ENCODE peak calls at places on chromosomes 5 and 9, in ten cellular contexts. F is transverse colon, C is ovary, V is heart left ventricle, O is uterus, K is stomach, W is GM12891, Z is adrenal gland, E is sigmoid colon, B is upper lobe of left lung. L is an unnamed sample.

GRCh38 chr5:45484781-45485180 is 211.4 kb downstream of the HCN1 start:
- DNase-seq in V (no peak), W (no peak), C (no peak), K (no peak), Z (no peak), E (no peak), B (no peak), F (no peak), O (no peak), L (no peak)

GRCh38 chr5:170554566-170555267 is 50.9 kb downstream of the KCNIP1 start:
- DNase-seq in W (no peak), F (peak), Z (peak), V (no peak), O (peak), B (no peak), E (peak), C (no peak), K (no peak), L (no peak)

GRCh38 chr5:157323107-157323706 is 57.3 kb downstream of the CYFIP2 start:
- DNase-seq in E (no peak), W (no peak), C (no peak), B (no peak), Z (no peak), K (no peak), V (no peak), F (no peak), O (no peak), L (peak)

GRCh38 chr5:148267972-148268371 is 622 bp upstream of the SPINK13 start:
- DNase-seq in O (no peak), B (no peak), Z (no peak), C (no peak), E (no peak), W (no peak), K (no peak), V (no peak), F (no peak), L (no peak)

GRCh38 chr5:26388946-26389345 is 649.4 kb downstream of the CDH9 start:
- DNase-seq in O (no peak), E (no peak), V (no peak), B (no peak), C (no peak), K (no peak), F (no peak), W (no peak), Z (no peak), L (no peak)

GRCh38 chr5:69484891-69485290 is 7.7 kb upstream of the OCLN start:
- DNase-seq in E (no peak), F (no peak), V (no peak), O (no peak), K (no peak), B (no peak), Z (no peak), C (no peak), W (no peak), L (no peak)

GRCh38 chr5:169157064-169157463 is 143.9 kb downstream of the SLIT3 start:
- DNase-seq in B (no peak), W (no peak), V (no peak), E (no peak), Z (no peak), K (no peak), O (no peak), C (no peak), F (no peak), L (no peak)

GRCh38 chr5:139696167-139696893 is 48.2 kb downstream of the CXXC5 start:
- DNase-seq in V (no peak), E (peak), K (no peak), B (no peak), C (no peak), F (no peak), W (no peak), O (no peak), Z (no peak), L (peak)

GRCh38 chr5:151048526-151048925 is 28.1 kb downstream of the GPX3 start:
- DNase-seq in Z (no peak), O (no peak), V (no peak), C (no peak), E (no peak), K (no peak), W (no peak), B (no peak), F (no peak), L (no peak)

GRCh38 chr9:136678624-136679023 is 8.6 kb downstream of the AGPAT2 start:
- DNase-seq in O (no peak), F (no peak), W (no peak), C (no peak), K (no peak), Z (no peak), B (peak), E (no peak), V (no peak), L (no peak)

GRCh38 chr5:181081989-181082388 is 41.9 kb downstream of the BTNL9 start:
- DNase-seq in V (no peak), B (no peak), E (no peak), W (no peak), O (no peak), F (no peak), Z (no peak), C (no peak), K (no peak), L (no peak)
- TF ChIP-seq POLR2A in V (no peak), B (no peak), E (no peak), W (no peak), O (no peak), F (no peak), Z (no peak), C (no peak), K (no peak), L (no peak)

GRCh38 chr9:447230-448025 is 232.8 kb downstream of the DOCK8 start:
- DNase-seq in O (no peak), B (no peak), E (no peak), C (no peak), K (no peak), Z (no peak), W (peak), V (no peak), F (peak), L (peak)

GRCh38 chr9:450057-450456 is 235.4 kb downstream of the DOCK8 start:
- DNase-seq in O (no peak), F (no peak), B (no peak), W (no peak), V (no peak), K (no peak), E (no peak), Z (no peak), C (no peak), L (peak)

GRCh38 chr9:445033-445432 is 230.4 kb downstream of the DOCK8 start:
- DNase-seq in C (peak), O (no peak), Z (peak), F (no peak), B (no peak), E (peak), W (no peak), K (peak), V (peak), L (peak)

GRCh38 chr9:446074-446699 is 231.5 kb downstream of the DOCK8 start:
- DNase-seq in V (no peak), Z (no peak), O (no peak), W (no peak), E (no peak), F (no peak), K (no peak), C (no peak), B (no peak), L (no peak)

DNA sequence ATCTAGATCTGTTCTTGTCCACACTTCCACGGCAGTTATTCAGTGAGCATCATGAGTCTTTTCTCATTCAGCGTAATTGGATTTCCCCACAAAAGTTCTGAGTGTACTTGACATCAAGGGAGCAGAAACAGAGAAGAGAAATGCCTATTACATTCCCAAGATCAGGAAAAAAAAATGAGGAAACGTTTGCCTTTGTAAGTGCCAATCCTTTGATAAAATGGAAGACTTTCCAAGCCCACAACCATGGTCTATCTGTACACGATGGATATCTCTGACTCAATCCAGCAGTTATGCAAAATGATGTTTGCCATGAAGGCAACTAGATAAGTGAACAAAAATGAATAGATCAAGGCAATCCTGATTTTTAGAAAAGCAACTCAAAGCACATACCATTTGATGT is 235.9 kb downstream of the DOCK8 start:
- DNase-seq in K (no peak), B (no peak), F (no peak), Z (no peak), W (no peak), V (no peak), O (no peak), E (no peak), C (no peak), L (no peak)
- TF ChIP-seq POLR2A in K (no peak), B (no peak), F (no peak), Z (no peak), W (no peak), V (no peak), O (no peak), E (no peak), C (no peak), L (no peak)

GRCh38 chr5:73311291-73312110 is 137.1 kb downstream of the FOXD1 start:
- DNase-seq in B (no peak), W (no peak), F (no peak), K (no peak), E (no peak), Z (peak), V (no peak), O (no peak), C (no peak), L (no peak)
- TF ChIP-seq POLR2A in B (no peak), W (no peak), F (no peak), K (no peak), E (no peak), Z (no peak), V (no peak), O (no peak), C (no peak), L (no peak)

GRCh38 chr5:177351392-177352329 is at the start of gene LMAN2:
- DNase-seq in O (peak), C (peak), F (peak), V (peak), E (peak), Z (peak), B (peak), W (peak), K (peak), L (peak)
- TF ChIP-seq POLR2A in O (no peak), C (peak), F (peak), V (peak), E (peak), Z (peak), B (no peak), W (peak), K (no peak), L (peak)

GRCh38 chr9:38068866-38069628 is at the start of gene SHB:
- DNase-seq in W (peak), B (peak), V (peak), E (peak), C (peak), K (peak), Z (peak), F (peak), O (peak), L (peak)
- TF ChIP-seq POLR2A in W (no peak), B (no peak), V (peak), E (no peak), C (peak), K (no peak), Z (peak), F (peak), O (peak), L (peak)

DNA sequence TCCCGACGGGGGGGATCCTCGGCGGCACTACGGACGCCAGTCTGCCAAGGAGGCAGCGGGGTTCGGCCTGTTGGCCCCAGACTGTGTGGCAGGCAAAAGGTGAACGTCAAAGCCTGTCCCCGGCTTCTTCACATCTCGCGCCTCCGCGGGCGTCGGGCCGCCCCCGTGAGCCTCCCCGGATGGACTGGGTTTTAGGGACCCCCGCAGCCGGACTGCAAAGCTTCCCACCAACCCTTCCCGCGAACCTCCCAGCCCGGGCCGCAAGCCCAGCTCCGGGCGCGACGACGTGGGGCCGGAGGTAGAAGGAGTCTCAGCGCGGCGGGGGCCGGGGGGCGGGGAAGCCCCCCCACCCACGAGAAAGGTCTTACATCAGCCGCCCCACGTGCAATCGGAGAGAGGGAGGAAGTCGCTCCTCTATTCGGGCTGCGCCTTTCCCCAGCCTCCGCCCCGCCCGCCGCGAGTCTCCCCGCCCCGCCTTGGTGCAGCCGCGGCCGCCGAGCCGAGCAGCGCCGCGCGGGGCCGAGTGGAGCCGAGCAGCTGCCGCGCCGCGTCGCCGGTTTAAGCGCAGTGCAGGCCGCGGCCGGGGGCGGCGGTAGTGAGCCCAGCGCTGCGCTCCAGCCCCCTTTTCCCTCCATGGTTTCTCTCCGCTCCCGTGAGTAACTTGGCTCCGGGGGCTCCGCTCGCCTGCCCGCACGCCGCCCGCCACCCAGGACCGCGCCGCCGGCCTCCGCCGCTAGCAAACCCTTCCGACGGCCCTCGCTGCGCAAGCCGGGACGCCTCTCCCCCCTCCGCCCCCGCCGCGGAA is at the start of gene ANP32B:
- DNase-seq in C (peak), O (peak), E (peak), B (peak), Z (peak), K (peak), V (peak), W (peak), F (peak), L (peak)
- TF ChIP-seq POLR2A in C (peak), O (peak), E (no peak), B (no peak), Z (peak), K (no peak), V (peak), W (no peak), F (peak), L (peak)

GRCh38 chr5:138109463-138110265 is 25.8 kb downstream of the WNT8A start:
- DNase-seq in V (no peak), O (no peak), C (no peak), K (no peak), Z (no peak), F (no peak), E (no peak), B (no peak), W (no peak), L (no peak)
- TF ChIP-seq POLR2A in V (no peak), O (no peak), C (no peak), K (no peak), Z (no peak), F (no peak), E (no peak), B (no peak), W (no peak), L (no peak)

DNA sequence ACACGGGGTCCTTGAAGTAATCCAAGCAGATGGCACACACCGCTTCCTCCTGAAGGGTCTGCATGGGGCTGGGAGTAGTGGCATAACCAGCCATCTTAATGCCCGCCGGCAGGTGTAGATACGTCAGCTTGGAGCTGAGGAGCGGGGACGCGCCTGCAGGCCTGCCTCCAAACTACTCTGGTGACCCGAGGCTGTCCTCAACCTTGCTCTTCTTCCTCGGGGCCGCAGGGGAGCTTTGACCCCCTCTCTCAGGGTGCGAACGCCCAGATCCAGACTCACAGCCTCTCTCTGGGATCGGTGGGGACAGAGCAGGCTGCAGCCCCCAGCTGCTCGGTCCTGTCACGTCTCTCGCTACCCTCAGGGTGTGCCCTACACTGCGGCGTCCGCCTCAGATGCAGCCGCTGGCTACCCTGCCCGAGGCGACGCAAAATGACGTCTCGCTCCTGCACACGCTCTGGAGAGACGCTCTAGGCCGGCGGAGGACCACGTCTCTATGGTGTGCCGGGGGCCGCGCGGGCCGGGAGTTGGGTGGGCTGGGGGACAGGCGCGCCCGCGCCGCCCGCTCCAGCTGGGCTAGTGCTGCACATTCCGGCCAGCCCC is at the start of gene TRIM52:
- DNase-seq in V (peak), W (peak), F (peak), C (peak), Z (peak), K (peak), B (peak), O (peak), E (peak), L (no peak)
- TF ChIP-seq POLR2A in V (peak), W (peak), F (peak), C (peak), Z (peak), K (no peak), B (peak), O (peak), E (peak), L (peak)

GRCh38 chr9:113401027-113401792 is at the start of gene ALAD:
- DNase-seq in O (peak), B (peak), Z (peak), F (peak), W (peak), V (peak), K (peak), E (peak), C (peak), L (peak)
- TF ChIP-seq POLR2A in O (no peak), B (no peak), Z (peak), F (peak), W (peak), V (peak), K (no peak), E (peak), C (no peak), L (peak)

GRCh38 chr5:176530983-176531901 is 6.0 kb downstream of the RNF44 start:
- DNase-seq in Z (no peak), B (no peak), C (peak), K (no peak), W (no peak), E (peak), F (no peak), V (no peak), O (no peak), L (no peak)
- TF ChIP-seq POLR2A in Z (no peak), B (no peak), C (no peak), K (no peak), W (no peak), E (no peak), F (no peak), V (no peak), O (no peak), L (no peak)